ENCODE peak calls at places on chromosomes 12 and 14, in six cellular contexts. One of them, this sample, is unnamed.

GRCh38 chr12:118958520-118958919 is 22.8 kb upstream of the SRRM4 start:
- DNase-seq in H1: no peak
- DNase-seq in K562: no peak
- DNase-seq in HepG2: no peak
- DNase-seq in A549: no peak
- DNase-seq in WTC11: no peak
- DNase-seq in this sample: no peak

GRCh38 chr12:132437252-132438138 is 52.5 kb upstream of the FBRSL1 start:
- DNase-seq in A549: no peak
- DNase-seq in WTC11: peak
- DNase-seq in K562: no peak
- DNase-seq in H1: peak
- DNase-seq in HepG2: peak
- DNase-seq in this sample: no peak

GRCh38 chr12:5584776-5585560 is 153.1 kb downstream of the NTF3 start:
- DNase-seq in A549: no peak
- DNase-seq in HepG2: no peak
- DNase-seq in K562: no peak
- DNase-seq in WTC11: no peak
- DNase-seq in H1: no peak
- DNase-seq in this sample: peak

GRCh38 chr14:99724939-99725773 is 41.1 kb downstream of the CYP46A1 start:
- DNase-seq in A549: no peak
- DNase-seq in HepG2: no peak
- DNase-seq in H1: peak
- DNase-seq in K562: no peak
- DNase-seq in WTC11: no peak
- DNase-seq in this sample: no peak

GRCh38 chr12:68416350-68416749 is 84.2 kb upstream of the MDM1 start:
- DNase-seq in HepG2: no peak
- DNase-seq in K562: no peak
- DNase-seq in H1: no peak
- DNase-seq in A549: no peak
- DNase-seq in WTC11: no peak
- DNase-seq in this sample: no peak

GRCh38 chr12:107402041-107403022 is 283.3 kb upstream of the PWP1 start:
- DNase-seq in K562: peak
- DNase-seq in HepG2: peak
- DNase-seq in WTC11: peak
- DNase-seq in H1: peak
- DNase-seq in A549: peak
- DNase-seq in this sample: peak

GRCh38 chr12:2764398-2764797 is 30.4 kb upstream of the FKBP4 start:
- DNase-seq in WTC11: no peak
- DNase-seq in K562: no peak
- DNase-seq in H1: no peak
- DNase-seq in HepG2: no peak
- DNase-seq in A549: no peak
- DNase-seq in this sample: no peak

GRCh38 chr12:90978117-90978770 is 23.3 kb upstream of the CCER1 start:
- DNase-seq in HepG2: peak
- DNase-seq in A549: peak
- DNase-seq in WTC11: no peak
- DNase-seq in K562: peak
- DNase-seq in H1: no peak
- DNase-seq in this sample: peak

GRCh38 chr12:8145754-8146415 is 10.9 kb upstream of the ZNF705A start:
- DNase-seq in K562: no peak
- DNase-seq in WTC11: peak
- DNase-seq in A549: no peak
- DNase-seq in HepG2: no peak
- DNase-seq in H1: peak
- DNase-seq in this sample: no peak

GRCh38 chr14:94374749-94375148 is 13.7 kb downstream of the SERPINA1 start:
- DNase-seq in K562: no peak
- DNase-seq in A549: no peak
- DNase-seq in H1: no peak
- DNase-seq in WTC11: no peak
- DNase-seq in HepG2: no peak
- DNase-seq in this sample: no peak

GRCh38 chr12:27332407-27333310 is at the start of gene BMAL2:
- DNase-seq in WTC11: peak
- DNase-seq in HepG2: peak
- DNase-seq in H1: peak
- DNase-seq in K562: peak
- DNase-seq in A549: peak
- DNase-seq in this sample: peak

GRCh38 chr12:114408881-114409795 is 3.2 kb upstream of the TBX5 start:
- DNase-seq in H1: no peak
- DNase-seq in K562: no peak
- DNase-seq in HepG2: no peak
- DNase-seq in WTC11: peak
- DNase-seq in A549: no peak
- DNase-seq in this sample: no peak

GRCh38 chr12:62813031-62813829 is 121.7 kb downstream of the PPM1H start:
- DNase-seq in HepG2: no peak
- DNase-seq in WTC11: peak
- DNase-seq in H1: peak
- DNase-seq in K562: peak
- DNase-seq in A549: peak
- DNase-seq in this sample: peak

GRCh38 chr14:74508844-74509428 is 15.4 kb downstream of the ISCA2 start:
- DNase-seq in WTC11: no peak
- DNase-seq in K562: no peak
- DNase-seq in H1: no peak
- DNase-seq in HepG2: no peak
- DNase-seq in A549: no peak
- DNase-seq in this sample: no peak

GRCh38 chr12:87311206-87311605 is 718.0 kb downstream of the C12orf50 start:
- DNase-seq in K562: no peak
- DNase-seq in HepG2: no peak
- DNase-seq in WTC11: no peak
- DNase-seq in A549: no peak
- DNase-seq in H1: no peak
- DNase-seq in this sample: no peak

GRCh38 chr12:53299101-53299453 is 418 bp upstream of the MYG1 start:
- DNase-seq in HepG2: peak
- DNase-seq in WTC11: no peak
- DNase-seq in A549: peak
- DNase-seq in K562: no peak
- DNase-seq in H1: no peak
- DNase-seq in this sample: peak

GRCh38 chr12:45010051-45010450 is 40.8 kb downstream of the DBX2 start:
- DNase-seq in WTC11: no peak
- DNase-seq in A549: no peak
- DNase-seq in HepG2: no peak
- DNase-seq in H1: no peak
- DNase-seq in K562: no peak
- DNase-seq in this sample: peak

GRCh38 chr12:80780746-80781145 is 64.0 kb downstream of the MYF5 start:
- DNase-seq in H1: no peak
- DNase-seq in WTC11: no peak
- DNase-seq in K562: no peak
- DNase-seq in A549: no peak
- DNase-seq in HepG2: peak
- DNase-seq in this sample: no peak

GRCh38 chr14:69317392-69317755 is 57.4 kb downstream of the GALNT16 start:
- DNase-seq in K562: no peak
- DNase-seq in HepG2: no peak
- DNase-seq in A549: peak
- DNase-seq in H1: no peak
- DNase-seq in WTC11: no peak
- DNase-seq in this sample: no peak

GRCh38 chr14:36478782-36479181 is 41.2 kb downstream of the NKX2-1 start:
- DNase-seq in K562: no peak
- DNase-seq in H1: no peak
- DNase-seq in A549: no peak
- DNase-seq in WTC11: no peak
- DNase-seq in HepG2: no peak
- DNase-seq in this sample: no peak

GRCh38 chr14:75711796-75712211 is 50.8 kb downstream of the TTLL5 start:
- DNase-seq in HepG2: peak
- DNase-seq in A549: peak
- DNase-seq in WTC11: peak
- DNase-seq in K562: no peak
- DNase-seq in H1: peak
- DNase-seq in this sample: peak

GRCh38 chr14:89454971-89455370 is 37.9 kb upstream of the FOXN3 start:
- DNase-seq in WTC11: no peak
- DNase-seq in K562: no peak
- DNase-seq in HepG2: no peak
- DNase-seq in A549: no peak
- DNase-seq in H1: no peak
- DNase-seq in this sample: no peak

GRCh38 chr14:22721213-22721612 is 45.3 kb upstream of the OXA1L start:
- DNase-seq in H1: no peak
- DNase-seq in WTC11: no peak
- DNase-seq in K562: no peak
- DNase-seq in A549: no peak
- DNase-seq in HepG2: no peak
- DNase-seq in this sample: no peak

GRCh38 chr12:4312251-4312650 is 8.8 kb upstream of the TIGAR start:
- DNase-seq in WTC11: no peak
- DNase-seq in HepG2: no peak
- DNase-seq in A549: no peak
- DNase-seq in H1: no peak
- DNase-seq in K562: no peak
- DNase-seq in this sample: no peak

GRCh38 chr12:84803661-84804060 is 108.9 kb downstream of the SLC6A15 start:
- DNase-seq in H1: no peak
- DNase-seq in HepG2: no peak
- DNase-seq in A549: no peak
- DNase-seq in K562: no peak
- DNase-seq in WTC11: no peak
- DNase-seq in this sample: no peak

GRCh38 chr14:78143489-78144145 is 26.6 kb upstream of the NRXN3 start:
- DNase-seq in HepG2: no peak
- DNase-seq in H1: no peak
- DNase-seq in A549: peak
- DNase-seq in K562: peak
- DNase-seq in WTC11: no peak
- DNase-seq in this sample: no peak

GRCh38 chr14:64643709-64644108 is 60.5 kb upstream of the PLEKHG3 start:
- DNase-seq in HepG2: no peak
- DNase-seq in WTC11: no peak
- DNase-seq in H1: no peak
- DNase-seq in K562: no peak
- DNase-seq in A549: no peak
- DNase-seq in this sample: no peak

GRCh38 chr12:130655010-130655409 is 61.1 kb downstream of the RIMBP2 start:
- DNase-seq in K562: no peak
- DNase-seq in H1: no peak
- DNase-seq in WTC11: no peak
- DNase-seq in HepG2: no peak
- DNase-seq in A549: no peak
- DNase-seq in this sample: no peak

GRCh38 chr14:46048127-46048526 is 603.5 kb downstream of the RPL10L start:
- DNase-seq in H1: peak
- DNase-seq in HepG2: peak
- DNase-seq in A549: peak
- DNase-seq in K562: no peak
- DNase-seq in WTC11: peak
- DNase-seq in this sample: peak

GRCh38 chr14:59098377-59098776 is 90.1 kb upstream of the DAAM1 start:
- DNase-seq in A549: peak
- DNase-seq in HepG2: no peak
- DNase-seq in WTC11: no peak
- DNase-seq in H1: no peak
- DNase-seq in K562: no peak
- DNase-seq in this sample: no peak

GRCh38 chr12:124147030-124147429 is 147.9 kb upstream of the RFLNA start:
- DNase-seq in HepG2: no peak
- DNase-seq in K562: no peak
- DNase-seq in H1: no peak
- DNase-seq in A549: no peak
- DNase-seq in WTC11: no peak
- DNase-seq in this sample: no peak
- TF ChIP-seq JUN in HepG2: no peak
- TF ChIP-seq JUN in K562: no peak
- TF ChIP-seq JUN in H1: no peak
- TF ChIP-seq JUN in A549: no peak
- TF ChIP-seq JUN in WTC11: no peak
- TF ChIP-seq JUN in this sample: no peak

DNA sequence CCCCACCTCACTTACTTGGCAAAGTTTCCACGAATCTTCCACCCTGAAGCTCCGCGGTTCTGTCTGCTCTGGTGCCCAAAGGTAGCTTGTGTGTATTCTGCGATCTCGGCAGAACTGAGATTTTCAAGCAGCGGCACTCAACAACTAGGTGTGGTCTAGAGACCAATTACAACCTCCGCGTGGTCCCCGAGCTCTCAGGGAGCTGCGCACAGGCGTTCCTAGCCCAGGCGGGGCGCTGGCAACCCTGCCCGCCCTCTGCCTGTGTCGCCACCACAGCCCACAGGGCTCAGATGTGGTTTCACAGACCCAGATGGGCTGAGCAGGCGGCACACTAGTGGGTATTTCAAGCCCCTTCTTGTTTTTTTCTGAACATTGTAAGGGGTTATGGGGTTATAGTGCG is 1.5 kb upstream of the DIABLO start:
- DNase-seq in H1: no peak
- DNase-seq in WTC11: no peak
- DNase-seq in HepG2: no peak
- DNase-seq in A549: no peak
- DNase-seq in K562: no peak
- DNase-seq in this sample: no peak
- TF ChIP-seq JUN in H1: no peak
- TF ChIP-seq JUN in WTC11: no peak
- TF ChIP-seq JUN in HepG2: no peak
- TF ChIP-seq JUN in A549: no peak
- TF ChIP-seq JUN in K562: no peak
- TF ChIP-seq JUN in this sample: no peak

GRCh38 chr12:65152012-65152411 is 17.4 kb upstream of the LEMD3 start:
- DNase-seq in WTC11: no peak
- DNase-seq in H1: no peak
- DNase-seq in K562: no peak
- DNase-seq in A549: no peak
- DNase-seq in HepG2: peak
- DNase-seq in this sample: no peak
- TF ChIP-seq JUN in WTC11: no peak
- TF ChIP-seq JUN in H1: no peak
- TF ChIP-seq JUN in K562: no peak
- TF ChIP-seq JUN in A549: no peak
- TF ChIP-seq JUN in HepG2: no peak
- TF ChIP-seq JUN in this sample: no peak

DNA sequence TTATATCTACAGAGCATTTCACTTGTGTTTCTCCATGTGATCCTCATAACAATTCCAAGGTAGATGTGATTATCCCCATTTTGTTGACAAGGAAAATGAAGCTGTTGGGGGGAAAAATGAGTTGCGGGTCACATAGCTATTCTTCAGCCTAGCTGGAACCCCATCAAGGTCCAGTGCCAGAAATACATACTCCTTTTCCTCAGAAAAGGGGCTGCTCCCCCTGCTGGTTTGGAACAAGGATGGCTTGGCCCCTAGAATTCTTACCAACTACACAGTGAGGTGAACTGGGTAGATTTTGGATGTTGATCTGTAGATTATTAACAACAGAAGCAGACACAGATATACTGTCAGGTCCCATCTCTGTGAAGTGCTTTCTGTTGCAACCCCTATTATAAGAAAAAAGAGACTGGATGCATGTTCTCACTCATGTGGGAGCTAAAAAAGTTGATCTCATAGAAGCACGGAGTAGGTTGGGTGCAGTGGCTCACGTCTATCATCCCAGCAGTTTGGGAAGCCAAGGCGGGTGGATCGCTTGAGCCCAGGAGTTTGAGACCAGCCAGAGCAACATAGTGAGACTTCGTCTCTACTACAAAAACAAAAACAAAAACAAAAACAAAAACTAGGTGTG is 8.9 kb downstream of the IKZF4 start:
- DNase-seq in K562: peak
- DNase-seq in H1: peak
- DNase-seq in WTC11: peak
- DNase-seq in A549: peak
- DNase-seq in HepG2: peak
- DNase-seq in this sample: peak
- TF ChIP-seq JUN in K562: no peak
- TF ChIP-seq JUN in H1: no peak
- TF ChIP-seq JUN in WTC11: no peak
- TF ChIP-seq JUN in A549: no peak
- TF ChIP-seq JUN in HepG2: no peak
- TF ChIP-seq JUN in this sample: no peak